ENCODE peak calls at places on chromosomes 2 and 18, in ten cellular contexts. F is DND-41, Z is lower lobe of right lung, N is neural progenitor cell, U is cardiac muscle cell, O is cardiac fibroblast, Y is choroid plexus epithelial cell, A is lower leg skin, M is A549, K is progenitor cell of endocrine pancreas. W is an unnamed sample.

GRCh38 chr18:62334110-62334509 is 9.0 kb downstream of the TNFRSF11A start:
- DNase-seq in F (no peak), Z (no peak), N (no peak), U (no peak), O (peak), Y (no peak), A (no peak), M (peak), K (no peak), W (no peak)

GRCh38 chr18:32372381-32373061 is 98.2 kb downstream of the GAREM1 start:
- DNase-seq in F (no peak), Z (no peak), N (no peak), U (no peak), O (no peak), Y (no peak), A (peak), M (peak), K (peak), W (no peak)

GRCh38 chr2:210623506-210623905 is 67.1 kb downstream of the CPS1 start:
- DNase-seq in F (no peak), Z (no peak), N (no peak), U (no peak), O (no peak), Y (no peak), A (no peak), M (no peak), K (no peak), W (no peak)

GRCh38 chr2:28390241-28390856 is 2.3 kb upstream of the FOSL2 start:
- DNase-seq in F (peak), Z (peak), N (peak), U (peak), O (peak), Y (peak), A (peak), M (peak), K (peak), W (peak)

GRCh38 chr2:15117409-15118030 is 443.6 kb downstream of the NBAS start:
- DNase-seq in F (no peak), Z (no peak), N (no peak), U (no peak), O (no peak), Y (no peak), A (no peak), M (no peak), K (no peak), W (no peak)

GRCh38 chr2:166411473-166412230 is 35.9 kb upstream of the SCN9A start:
- DNase-seq in F (no peak), Z (no peak), N (no peak), U (no peak), O (peak), Y (peak), A (no peak), M (no peak), K (no peak), W (no peak)

GRCh38 chr2:6826081-6826913 is 39.4 kb downstream of the CMPK2 start:
- DNase-seq in F (peak), Z (no peak), N (peak), U (peak), O (peak), Y (peak), A (no peak), M (peak), K (no peak), W (peak)

GRCh38 chr2:187150667-187151066 is 297.4 kb downstream of the CALCRL start:
- DNase-seq in F (no peak), Z (no peak), N (no peak), U (no peak), O (peak), Y (peak), A (no peak), M (no peak), K (no peak), W (no peak)

GRCh38 chr2:138107288-138107687 is 143.0 kb downstream of the HNMT start:
- DNase-seq in F (no peak), Z (no peak), N (no peak), U (no peak), O (no peak), Y (peak), A (no peak), M (no peak), K (no peak), W (no peak)

DNA sequence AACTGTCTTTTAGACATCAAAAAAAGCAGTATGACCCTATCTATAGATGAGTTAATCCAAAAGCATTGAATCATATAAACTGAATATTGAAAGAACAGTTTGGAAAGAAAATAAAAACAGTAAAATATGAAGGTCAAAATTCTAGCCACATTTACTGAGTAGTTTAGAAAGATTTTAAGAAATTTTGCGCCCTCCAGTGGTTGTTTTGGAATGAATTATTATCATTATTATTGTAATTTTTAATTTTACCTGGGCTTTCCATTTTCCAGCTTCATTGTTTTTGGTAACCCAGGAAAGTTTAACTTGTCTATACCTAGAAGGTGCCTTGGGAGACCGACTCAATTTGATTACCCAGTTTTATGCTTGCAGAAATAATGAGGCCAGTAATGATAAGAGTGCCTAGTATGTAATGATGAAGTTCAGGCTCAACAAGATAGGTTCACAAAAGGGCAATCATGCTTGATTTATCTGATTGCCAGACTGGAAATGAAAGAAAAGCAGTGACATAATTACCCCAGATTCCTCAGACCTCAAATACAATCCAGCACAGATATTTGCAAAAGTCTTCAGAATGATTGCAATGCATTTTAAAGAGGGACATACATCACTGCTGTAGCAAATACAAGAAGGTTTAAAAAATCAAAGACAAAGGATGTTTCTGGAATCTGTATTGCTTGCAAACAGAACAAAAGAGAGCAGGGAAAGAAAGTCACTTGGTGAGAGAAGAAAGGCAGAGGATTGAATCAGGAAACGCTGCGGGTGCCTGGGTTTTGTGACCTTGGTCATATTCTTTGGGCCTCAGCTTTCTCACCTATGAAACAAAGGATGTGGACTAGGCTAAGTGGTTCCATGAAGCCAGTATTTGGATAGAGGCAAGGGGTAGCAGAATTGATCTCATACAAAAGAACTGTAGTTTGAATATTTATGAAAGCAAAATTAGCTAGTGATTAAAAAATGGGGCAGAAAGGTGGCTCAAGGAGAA is 153.8 kb downstream of the MAP2 start:
- DNase-seq in F (no peak), Z (no peak), N (peak), U (peak), O (peak), Y (peak), A (no peak), M (no peak), K (no peak), W (no peak)
- TF ChIP-seq CTCF in F (peak), Z (peak), N (peak), U (peak), O (peak), Y (peak), A (no peak), M (peak), K (peak), W (peak)

DNA sequence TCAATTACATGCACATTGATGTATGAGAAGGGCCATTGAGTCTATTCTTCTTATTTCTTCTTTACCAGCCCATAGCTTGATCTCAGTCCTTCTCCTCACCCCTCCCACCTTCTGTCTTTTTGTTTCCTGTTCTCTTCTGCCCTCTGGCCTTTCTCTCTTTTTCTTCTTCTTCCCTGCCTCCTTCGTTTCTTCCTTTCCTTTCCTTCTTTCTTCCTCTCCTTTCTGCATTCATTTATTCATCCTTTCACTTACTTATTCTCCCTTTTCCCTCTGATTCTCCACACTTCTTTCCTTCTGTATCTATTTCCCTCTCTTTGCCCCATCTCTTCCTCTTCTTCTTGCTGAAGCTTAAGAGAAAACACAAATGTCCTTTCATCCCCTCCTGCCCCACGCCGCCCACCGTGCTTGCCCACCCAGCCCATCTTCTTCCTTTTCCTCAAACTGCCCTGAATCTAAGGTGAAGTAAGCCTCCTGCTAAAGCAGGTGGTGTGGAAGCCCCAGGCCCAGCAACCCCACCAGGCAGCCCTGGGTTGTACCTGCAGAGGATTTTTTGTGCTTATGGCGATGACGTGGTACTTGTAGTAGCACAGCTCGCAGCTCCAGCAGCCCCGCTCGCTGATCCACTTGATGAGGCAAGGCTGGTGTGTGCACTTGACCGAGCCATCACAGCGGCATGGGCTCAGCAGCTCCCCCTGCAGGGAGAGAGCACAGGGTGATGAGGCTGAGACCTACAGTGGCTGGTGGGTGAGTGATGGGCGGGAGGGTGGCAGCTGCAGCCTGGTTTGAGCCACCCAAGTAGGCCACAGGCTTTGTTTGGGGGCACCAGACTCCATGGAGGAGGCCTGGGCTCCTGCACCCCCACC is 89.0 kb downstream of the MARCHF4 start:
- DNase-seq in F (peak), Z (no peak), N (peak), U (peak), O (no peak), Y (peak), A (no peak), M (peak), K (peak), W (peak)
- TF ChIP-seq CTCF in F (peak), Z (peak), N (peak), U (peak), O (peak), Y (peak), A (no peak), M (peak), K (peak), W (peak)

DNA sequence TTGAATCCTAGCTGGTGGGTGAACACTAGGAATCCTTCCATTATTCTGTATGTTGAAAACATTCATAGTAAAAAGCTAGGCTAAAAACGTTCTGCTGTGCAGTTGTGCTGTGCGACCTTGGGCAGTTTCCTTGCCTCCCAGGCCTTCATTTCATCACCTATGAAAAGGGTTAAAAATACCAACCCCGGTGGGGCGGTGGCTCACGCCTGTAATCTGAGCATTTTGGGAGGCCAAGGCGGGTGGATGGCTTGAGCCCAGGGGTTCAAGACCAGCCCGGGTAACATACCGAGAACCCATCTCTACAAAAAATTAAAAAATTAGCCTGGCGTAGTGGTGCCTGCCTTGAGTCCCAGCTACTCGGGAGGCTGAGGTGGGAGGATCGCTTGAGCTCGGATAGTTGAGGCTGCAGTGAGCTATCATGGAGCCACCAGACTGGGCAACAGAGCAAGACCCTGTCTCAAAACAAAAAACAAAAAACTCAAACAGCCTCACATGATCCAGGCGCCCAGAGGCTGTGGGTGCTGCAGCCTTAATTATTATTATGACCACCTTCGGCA is 2.9 kb upstream of the RRM2 start:
- DNase-seq in F (no peak), Z (no peak), N (no peak), U (no peak), O (no peak), Y (no peak), A (no peak), M (no peak), K (no peak), W (no peak)
- TF ChIP-seq CTCF in F (no peak), Z (no peak), N (no peak), U (no peak), O (no peak), Y (no peak), A (no peak), M (no peak), K (no peak), W (no peak)

GRCh38 chr2:74327205-74327604 is 16.0 kb downstream of the SLC4A5 start:
- DNase-seq in F (no peak), Z (no peak), N (peak), U (no peak), O (no peak), Y (no peak), A (no peak), M (no peak), K (no peak), W (no peak)
- TF ChIP-seq CTCF in F (no peak), Z (no peak), N (no peak), U (no peak), O (no peak), Y (no peak), A (no peak), M (no peak), K (no peak), W (no peak)

W was measured in GM20000.